ENCODE peak calls at places on chromosomes 16 and 17, in seven cellular contexts. H, P, G, N, V, Z and R are unnamed samples.

GRCh38 chr17:81735181-81736102 is 23.4 kb downstream of the SLC25A10 start:
- DNase-seq in G (peak), H (no peak), Z (no peak), V (no peak), P (no peak), N (no peak), R (no peak)

GRCh38 chr16:70342016-70342415 is 4.7 kb upstream of the DDX19A start:
- DNase-seq in V (no peak), N (no peak), Z (no peak), P (no peak), G (no peak), H (no peak), R (no peak)

GRCh38 chr17:65283704-65284103 is 146.5 kb downstream of the RGS9 start:
- DNase-seq in P (no peak), Z (no peak), V (no peak), H (no peak), G (no peak), N (no peak), R (no peak)

GRCh38 chr17:66542183-66542966 is 240.0 kb downstream of the PRKCA start:
- DNase-seq in Z (no peak), V (no peak), H (no peak), N (no peak), G (peak), P (no peak), R (no peak)

GRCh38 chr17:4479982-4480751 is 18.5 kb upstream of the SPNS2 start:
- DNase-seq in G (no peak), H (no peak), N (peak), Z (no peak), V (no peak), P (no peak), R (no peak)

GRCh38 chr17:15194859-15195277 is 70.3 kb downstream of the PMP22 start:
- DNase-seq in H (no peak), Z (no peak), G (no peak), P (no peak), V (no peak), N (no peak), R (no peak)

GRCh38 chr16:28837672-28838557 is 8.2 kb downstream of the TUFM start:
- DNase-seq in Z (no peak), N (no peak), H (no peak), P (no peak), V (no peak), G (no peak), R (no peak)

GRCh38 chr17:1920948-1921351 is 91.1 kb downstream of the RPA1 start:
- DNase-seq in H (peak), V (no peak), Z (no peak), P (no peak), G (no peak), N (no peak), R (no peak)

GRCh38 chr17:35171834-35172233 is 22.4 kb downstream of the SLC35G3 start:
- DNase-seq in H (no peak), G (no peak), Z (no peak), N (no peak), P (no peak), V (no peak), R (no peak)

GRCh38 chr16:68069511-68070248 is 15.5 kb upstream of the NFATC3 start:
- DNase-seq in H (no peak), Z (no peak), P (no peak), G (peak), V (no peak), N (no peak), R (peak)

GRCh38 chr17:82548681-82549303 is 29.3 kb downstream of the FOXK2 start:
- DNase-seq in N (peak), G (peak), H (peak), Z (no peak), P (peak), V (no peak), R (no peak)

GRCh38 chr17:76000016-76000754 is 470 bp upstream of the CDK3 start:
- DNase-seq in P (peak), Z (peak), G (peak), N (no peak), H (no peak), V (peak), R (no peak)

GRCh38 chr16:49596699-49597291 is 223.2 kb downstream of the C16orf78 start:
- DNase-seq in H (no peak), V (no peak), Z (no peak), G (no peak), P (no peak), N (peak), R (peak)

GRCh38 chr16:9695152-9695551 is 487.1 kb downstream of the GRIN2A start:
- DNase-seq in Z (no peak), H (no peak), N (no peak), P (no peak), G (no peak), V (no peak), R (no peak)

GRCh38 chr16:56408379-56409098 is 16.8 kb downstream of the AMFR start:
- DNase-seq in V (no peak), G (no peak), N (no peak), H (no peak), P (no peak), Z (no peak), R (no peak)

GRCh38 chr17:1304962-1305361 is 25.5 kb downstream of the TRARG1 start:
- DNase-seq in N (no peak), H (no peak), Z (no peak), V (no peak), G (no peak), P (no peak), R (no peak)